ENCODE peak calls at places on chromosome 21, in ten cellular contexts. One of them, this sample, is unnamed.

GRCh38 chr21:42666023-42666747 is 12.8 kb downstream of the PDE9A start:
- DNase-seq in activated T-cell treated with anti-CD3 and anti-CD28 coated beads, Interleukin-2, amount 50 U/mL, for 72 hours: peak; percentile 21
- DNase-seq in activated CD4-positive, alpha-beta T cell treated with anti-CD3 and anti-CD28 coated beads for 24 hours: peak; percentile 29
- DNase-seq in Ammon's horn: no peak
- DNase-seq in ascending aorta: no peak
- DNase-seq in iPS-NIHi11: peak; percentile 90
- DNase-seq in NCI-H774: no peak
- DNase-seq in Calu3: peak; percentile 22
- DNase-seq in HT1080: no peak
- DNase-seq in foreskin fibroblast: no peak
- DNase-seq in this sample: peak; percentile 46

GRCh38 chr21:44443291-44443890 is 11.9 kb upstream of the LRRC3 start:
- DNase-seq in HT1080: no peak
- DNase-seq in activated T-cell treated with anti-CD3 and anti-CD28 coated beads, Interleukin-2, amount 50 U/mL, for 72 hours: no peak
- DNase-seq in foreskin fibroblast: no peak
- DNase-seq in NCI-H774: no peak
- DNase-seq in iPS-NIHi11: no peak
- DNase-seq in Calu3: no peak
- DNase-seq in Ammon's horn: no peak
- DNase-seq in activated CD4-positive, alpha-beta T cell treated with anti-CD3 and anti-CD28 coated beads for 24 hours: no peak
- DNase-seq in ascending aorta: no peak
- DNase-seq in this sample: no peak

GRCh38 chr21:40886931-40887330 is 40.0 kb upstream of the DSCAM start:
- DNase-seq in foreskin fibroblast: no peak
- DNase-seq in activated CD4-positive, alpha-beta T cell treated with anti-CD3 and anti-CD28 coated beads for 24 hours: no peak
- DNase-seq in Calu3: no peak
- DNase-seq in Ammon's horn: no peak
- DNase-seq in ascending aorta: no peak
- DNase-seq in iPS-NIHi11: no peak
- DNase-seq in activated T-cell treated with anti-CD3 and anti-CD28 coated beads, Interleukin-2, amount 50 U/mL, for 72 hours: no peak
- DNase-seq in HT1080: no peak
- DNase-seq in NCI-H774: no peak
- DNase-seq in this sample: no peak

GRCh38 chr21:31173881-31174555 is 135.7 kb upstream of the KRTAP19-8 start:
- DNase-seq in foreskin fibroblast: peak; percentile 21
- DNase-seq in activated T-cell treated with anti-CD3 and anti-CD28 coated beads, Interleukin-2, amount 50 U/mL, for 72 hours: peak; percentile 53
- DNase-seq in activated CD4-positive, alpha-beta T cell treated with anti-CD3 and anti-CD28 coated beads for 24 hours: no peak
- DNase-seq in Ammon's horn: peak; percentile 84
- DNase-seq in Calu3: no peak
- DNase-seq in ascending aorta: no peak
- DNase-seq in NCI-H774: no peak
- DNase-seq in HT1080: no peak
- DNase-seq in iPS-NIHi11: no peak
- DNase-seq in this sample: no peak

GRCh38 chr21:25953659-25954058 is 216.9 kb downstream of the APP start:
- DNase-seq in iPS-NIHi11: no peak
- DNase-seq in Ammon's horn: no peak
- DNase-seq in activated T-cell treated with anti-CD3 and anti-CD28 coated beads, Interleukin-2, amount 50 U/mL, for 72 hours: no peak
- DNase-seq in activated CD4-positive, alpha-beta T cell treated with anti-CD3 and anti-CD28 coated beads for 24 hours: no peak
- DNase-seq in ascending aorta: no peak
- DNase-seq in Calu3: no peak
- DNase-seq in foreskin fibroblast: peak; percentile 61
- DNase-seq in HT1080: no peak
- DNase-seq in NCI-H774: no peak
- DNase-seq in this sample: no peak

GRCh38 chr21:44965251-44966022 is 25.6 kb downstream of the SLX9 start:
- DNase-seq in foreskin fibroblast: peak; percentile 18
- DNase-seq in activated T-cell treated with anti-CD3 and anti-CD28 coated beads, Interleukin-2, amount 50 U/mL, for 72 hours: no peak
- DNase-seq in ascending aorta: no peak
- DNase-seq in activated CD4-positive, alpha-beta T cell treated with anti-CD3 and anti-CD28 coated beads for 24 hours: no peak
- DNase-seq in HT1080: peak; percentile 31
- DNase-seq in iPS-NIHi11: no peak
- DNase-seq in Ammon's horn: no peak
- DNase-seq in Calu3: no peak
- DNase-seq in NCI-H774: no peak
- DNase-seq in this sample: no peak

GRCh38 chr21:42404534-42404933 is 832 bp downstream of the UBASH3A start:
- DNase-seq in activated T-cell treated with anti-CD3 and anti-CD28 coated beads, Interleukin-2, amount 50 U/mL, for 72 hours: no peak
- DNase-seq in NCI-H774: no peak
- DNase-seq in Ammon's horn: no peak
- DNase-seq in Calu3: no peak
- DNase-seq in activated CD4-positive, alpha-beta T cell treated with anti-CD3 and anti-CD28 coated beads for 24 hours: no peak
- DNase-seq in iPS-NIHi11: no peak
- DNase-seq in HT1080: no peak
- DNase-seq in ascending aorta: no peak
- DNase-seq in foreskin fibroblast: no peak
- DNase-seq in this sample: no peak

GRCh38 chr21:46351476-46352155 is 27.7 kb downstream of the PCNT start:
- DNase-seq in activated CD4-positive, alpha-beta T cell treated with anti-CD3 and anti-CD28 coated beads for 24 hours: no peak
- DNase-seq in HT1080: no peak
- DNase-seq in foreskin fibroblast: no peak
- DNase-seq in Calu3: no peak
- DNase-seq in ascending aorta: no peak
- DNase-seq in Ammon's horn: no peak
- DNase-seq in NCI-H774: no peak
- DNase-seq in activated T-cell treated with anti-CD3 and anti-CD28 coated beads, Interleukin-2, amount 50 U/mL, for 72 hours: no peak
- DNase-seq in iPS-NIHi11: no peak
- DNase-seq in this sample: no peak

GRCh38 chr21:41149199-41149598 is 18.8 kb upstream of the BACE2 start:
- DNase-seq in NCI-H774: no peak
- DNase-seq in Calu3: no peak
- DNase-seq in foreskin fibroblast: no peak
- DNase-seq in activated T-cell treated with anti-CD3 and anti-CD28 coated beads, Interleukin-2, amount 50 U/mL, for 72 hours: no peak
- DNase-seq in HT1080: no peak
- DNase-seq in ascending aorta: no peak
- DNase-seq in activated CD4-positive, alpha-beta T cell treated with anti-CD3 and anti-CD28 coated beads for 24 hours: no peak
- DNase-seq in iPS-NIHi11: no peak
- DNase-seq in Ammon's horn: no peak
- DNase-seq in this sample: no peak

GRCh38 chr21:7957713-7958064 is 2563.7 kb upstream of the TPTE start:
- DNase-seq in Calu3: no peak
- DNase-seq in Ammon's horn: no peak
- DNase-seq in foreskin fibroblast: no peak
- DNase-seq in activated T-cell treated with anti-CD3 and anti-CD28 coated beads, Interleukin-2, amount 50 U/mL, for 72 hours: no peak
- DNase-seq in iPS-NIHi11: no peak
- DNase-seq in activated CD4-positive, alpha-beta T cell treated with anti-CD3 and anti-CD28 coated beads for 24 hours: no peak
- DNase-seq in HT1080: no peak
- DNase-seq in ascending aorta: no peak
- DNase-seq in NCI-H774: no peak
- DNase-seq in this sample: no peak

GRCh38 chr21:42652527-42653491 is 612 bp upstream of the PDE9A start:
- DNase-seq in activated CD4-positive, alpha-beta T cell treated with anti-CD3 and anti-CD28 coated beads for 24 hours: no peak
- DNase-seq in iPS-NIHi11: peak; percentile 86
- DNase-seq in activated T-cell treated with anti-CD3 and anti-CD28 coated beads, Interleukin-2, amount 50 U/mL, for 72 hours: no peak
- DNase-seq in HT1080: no peak
- DNase-seq in NCI-H774: no peak
- DNase-seq in Calu3: peak; percentile 74
- DNase-seq in foreskin fibroblast: peak; percentile 51
- DNase-seq in ascending aorta: peak; percentile 24
- DNase-seq in Ammon's horn: peak; percentile 86
- DNase-seq in this sample: peak; percentile 82

GRCh38 chr21:45109831-45110492 is 35.6 kb downstream of the ADARB1 start:
- DNase-seq in NCI-H774: no peak
- DNase-seq in activated CD4-positive, alpha-beta T cell treated with anti-CD3 and anti-CD28 coated beads for 24 hours: no peak
- DNase-seq in activated T-cell treated with anti-CD3 and anti-CD28 coated beads, Interleukin-2, amount 50 U/mL, for 72 hours: peak; percentile 56
- DNase-seq in iPS-NIHi11: no peak
- DNase-seq in Calu3: no peak
- DNase-seq in Ammon's horn: peak; percentile 24
- DNase-seq in foreskin fibroblast: no peak
- DNase-seq in HT1080: no peak
- DNase-seq in ascending aorta: no peak
- DNase-seq in this sample: no peak